ENCODE peak calls at places on chromosome 1, in four cellular contexts. D is epithelial cell of prostate, A is lung, J is GM23338. N is an unnamed sample.

GRCh38 chr1:235093013-235093618 is 35.5 kb downstream of the TOMM20 start:
- DNase-seq in A (no peak), D (no peak), J (peak; percentile 85), N (peak; percentile 68)

GRCh38 chr1:162756523-162756922 is 34.0 kb upstream of the HSD17B7 start:
- DNase-seq in J (no peak), D (peak; percentile 14), A (no peak), N (no peak)

GRCh38 chr1:52904590-52905375 is 16.8 kb downstream of the ECHDC2 start:
- DNase-seq in D (no peak), A (no peak), J (peak; percentile 87), N (no peak)

GRCh38 chr1:246602194-246602593 is 35.9 kb downstream of the CNST start:
- DNase-seq in J (no peak), D (no peak), A (no peak), N (no peak)

GRCh38 chr1:164721037-164721496 is 162.1 kb downstream of the PBX1 start:
- DNase-seq in A (no peak), J (no peak), D (no peak), N (no peak)

GRCh38 chr1:53725238-53725689 is 13.7 kb downstream of the GLIS1 start:
- DNase-seq in A (no peak), D (no peak), J (peak; percentile 86), N (no peak)

GRCh38 chr1:212825798-212826452 is 21.5 kb downstream of the SPATA45 start:
- DNase-seq in A (no peak), J (no peak), D (no peak), N (no peak)

GRCh38 chr1:231376875-231377549 is 38.9 kb downstream of the SPRTN start:
- DNase-seq in J (no peak), A (no peak), D (no peak), N (no peak)

GRCh38 chr1:223876643-223877042 is 30.9 kb upstream of the TP53BP2 start:
- DNase-seq in J (no peak), D (no peak), A (no peak), N (no peak)

GRCh38 chr1:10973552-10973951 is 38.9 kb upstream of the TARDBP start:
- DNase-seq in J (peak; percentile 67), A (no peak), D (no peak), N (no peak)

GRCh38 chr1:6033986-6034749 is 11.5 kb upstream of the KCNAB2 start:
- DNase-seq in A (peak; percentile 47), D (no peak), J (peak; percentile 84), N (peak; percentile 45)

GRCh38 chr1:167922023-167922422 is 8.1 kb upstream of the ADCY10 start:
- DNase-seq in J (no peak), D (no peak), A (no peak), N (no peak)

GRCh38 chr1:206895320-206895719 is 1.9 kb upstream of the IL24 start:
- DNase-seq in D (peak; percentile 95), J (no peak), A (no peak), N (no peak)

GRCh38 chr1:20603473-20604464 is 14.9 kb downstream of the CDA start:
- DNase-seq in A (no peak), D (peak; percentile 90), J (no peak), N (no peak)

GRCh38 chr1:151510020-151510405 is 1.2 kb upstream of the CGN start:
- DNase-seq in J (peak; percentile 83), A (no peak), D (no peak), N (peak; percentile 86)

GRCh38 chr1:23522244-23523013 is 8.6 kb downstream of the E2F2 start:
- DNase-seq in D (no peak), A (no peak), J (no peak), N (no peak)

DNA sequence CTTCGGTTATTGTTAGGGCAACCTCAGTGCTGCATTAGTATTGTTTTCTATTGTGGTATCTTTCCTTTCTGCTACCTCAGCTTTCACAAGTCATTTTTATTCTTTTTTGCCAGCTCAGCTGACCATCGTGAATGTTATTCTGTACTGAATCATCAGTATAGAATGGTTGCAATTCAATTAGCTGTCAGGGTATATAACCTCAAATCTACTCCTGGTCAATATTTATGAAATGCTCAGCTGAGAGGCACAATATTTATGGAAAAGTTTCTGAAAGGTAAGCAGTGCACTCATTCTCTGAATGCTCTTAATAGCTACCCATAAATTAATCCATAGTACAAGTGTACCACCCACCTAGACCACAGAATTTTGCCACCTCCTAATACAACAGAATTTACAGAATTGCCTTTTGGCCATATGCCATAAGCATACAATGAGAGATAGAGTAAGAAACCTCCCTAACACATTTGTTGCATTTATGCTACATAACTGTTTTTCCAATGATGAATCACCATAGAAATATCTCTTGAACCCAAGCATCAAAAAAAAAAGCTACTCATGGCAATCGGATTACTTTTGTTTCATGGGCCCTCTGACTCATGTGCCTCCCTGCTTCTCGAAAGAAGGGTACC is 732.6 kb upstream of the CHRM3 start:
- DNase-seq in D (no peak), J (no peak), A (no peak), N (no peak)
- H3K27ac ChIP-seq in D (no peak overlapping the region), J (no peak overlapping the region), A (no peak overlapping the region), N (no peak overlapping the region)

GRCh38 chr1:93692001-93692400 is 10.4 kb upstream of the BCAR3 start:
- DNase-seq in D (no peak), J (no peak), A (no peak), N (no peak)

GRCh38 chr1:93694833-93695232 is 13.2 kb upstream of the BCAR3 start:
- DNase-seq in D (no peak), A (no peak), J (peak; percentile 33), N (no peak)

GRCh38 chr1:93694039-93694438 is 12.4 kb upstream of the BCAR3 start:
- DNase-seq in D (no peak), A (no peak), J (no peak), N (no peak)

GRCh38 chr1:93692451-93692861 is 10.8 kb upstream of the BCAR3 start:
- DNase-seq in D (no peak), J (no peak), A (no peak), N (no peak)

DNA sequence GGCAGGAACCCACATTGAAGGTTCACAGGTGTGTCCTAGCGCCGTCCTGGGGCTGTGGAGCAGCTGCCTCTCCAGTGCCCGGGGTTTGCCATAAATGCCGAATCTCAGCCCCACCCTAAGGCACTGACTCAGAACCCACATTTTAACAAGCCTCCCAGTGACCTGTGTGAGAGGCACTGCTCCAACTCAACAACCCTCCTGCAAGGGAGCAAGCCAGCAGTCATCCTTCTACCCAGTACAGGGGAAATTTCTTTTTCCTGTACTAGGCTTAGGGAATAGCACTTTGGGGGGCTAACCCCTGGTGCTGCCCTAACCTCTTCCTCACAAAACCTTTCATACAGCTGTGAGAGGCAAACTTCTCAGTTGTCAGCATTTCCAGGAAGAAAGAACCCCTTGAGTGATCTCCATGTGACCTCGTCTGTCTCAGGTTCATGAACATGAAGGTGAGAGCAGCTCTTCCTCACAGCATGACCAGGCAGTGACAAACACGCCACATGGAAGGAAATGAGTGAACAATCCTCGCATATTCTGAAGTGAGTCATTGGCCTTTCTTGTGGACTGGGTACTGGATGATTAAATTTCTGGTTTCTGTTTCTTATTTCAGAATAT is 11.4 kb upstream of the BCAR3 start:
- DNase-seq in A (no peak), D (peak; percentile 97), J (no peak), N (peak; percentile 50)
- H3K27ac ChIP-seq in A (no peak overlapping the region), D (peak overlapping the region; percentile 100), J (no peak overlapping the region), N (no peak overlapping the region)

DNA sequence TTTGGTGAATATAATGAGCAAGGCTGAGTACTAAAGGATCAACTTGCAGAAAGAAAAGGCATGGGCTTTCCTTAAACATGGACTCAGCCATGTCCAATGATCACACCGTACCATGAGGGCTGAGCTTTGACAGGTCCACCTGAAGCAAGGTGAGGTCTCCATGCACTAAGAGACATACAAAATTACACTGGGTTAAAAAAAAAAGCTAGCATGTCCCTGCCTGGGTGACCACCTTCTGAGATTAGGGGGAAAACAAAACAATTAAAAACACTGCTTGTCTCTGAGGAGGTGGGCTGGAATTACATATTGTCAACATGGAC is 22.7 kb downstream of the DUSP10 start:
- DNase-seq in J (no peak), D (no peak), A (no peak), N (no peak)
- H3K27ac ChIP-seq in J (no peak overlapping the region), D (no peak overlapping the region), A (no peak overlapping the region), N (no peak overlapping the region)

DNA sequence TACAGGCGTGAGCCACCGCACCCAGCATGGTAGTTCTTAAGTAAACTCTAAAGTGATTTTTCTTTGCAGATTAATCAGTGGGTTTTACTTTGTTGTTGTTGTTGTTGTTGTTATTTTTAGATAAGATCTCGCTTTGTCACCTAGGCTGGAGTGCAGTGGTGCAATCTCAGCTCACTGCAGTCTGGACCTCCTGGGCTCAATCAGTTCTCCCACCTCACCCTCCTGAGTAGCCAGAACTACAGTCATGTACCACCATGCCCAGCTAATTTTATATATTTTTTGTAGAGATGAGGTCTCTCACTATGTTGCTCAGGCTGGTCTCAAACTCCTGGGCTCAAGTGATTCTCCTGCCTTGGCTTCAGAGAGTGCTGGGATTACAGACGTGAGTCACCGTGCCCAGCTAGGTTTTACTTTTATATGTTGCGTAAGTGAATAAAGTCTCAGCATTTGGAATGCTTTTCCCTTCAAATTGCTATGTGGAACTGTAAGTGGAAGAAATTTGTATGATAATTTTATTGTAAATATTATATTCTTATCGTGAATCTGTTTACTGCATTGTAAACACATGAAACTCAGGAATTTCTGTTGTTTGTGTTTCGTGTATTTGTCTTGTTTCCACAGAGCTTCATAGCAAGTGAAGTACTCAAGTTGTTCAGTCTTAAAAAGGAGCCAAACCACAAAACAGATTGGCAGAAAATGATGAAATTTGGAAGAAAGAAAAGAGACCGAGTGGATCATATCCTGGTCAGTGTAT is 56.2 kb upstream of the QSOX1 start:
- DNase-seq in J (no peak), A (no peak), D (no peak), N (no peak)
- H3K27ac ChIP-seq in J (no peak overlapping the region), A (no peak overlapping the region), D (peak overlapping the region; percentile 21), N (no peak overlapping the region)

GRCh38 chr1:51551848-51552296 is 32.8 kb upstream of the EPS15 start:
- DNase-seq in J (no peak), D (no peak), A (no peak), N (no peak)
- H3K27ac ChIP-seq in J (no peak overlapping the region), D (peak overlapping the region; percentile 3), A (no peak overlapping the region), N (no peak overlapping the region)

DNA sequence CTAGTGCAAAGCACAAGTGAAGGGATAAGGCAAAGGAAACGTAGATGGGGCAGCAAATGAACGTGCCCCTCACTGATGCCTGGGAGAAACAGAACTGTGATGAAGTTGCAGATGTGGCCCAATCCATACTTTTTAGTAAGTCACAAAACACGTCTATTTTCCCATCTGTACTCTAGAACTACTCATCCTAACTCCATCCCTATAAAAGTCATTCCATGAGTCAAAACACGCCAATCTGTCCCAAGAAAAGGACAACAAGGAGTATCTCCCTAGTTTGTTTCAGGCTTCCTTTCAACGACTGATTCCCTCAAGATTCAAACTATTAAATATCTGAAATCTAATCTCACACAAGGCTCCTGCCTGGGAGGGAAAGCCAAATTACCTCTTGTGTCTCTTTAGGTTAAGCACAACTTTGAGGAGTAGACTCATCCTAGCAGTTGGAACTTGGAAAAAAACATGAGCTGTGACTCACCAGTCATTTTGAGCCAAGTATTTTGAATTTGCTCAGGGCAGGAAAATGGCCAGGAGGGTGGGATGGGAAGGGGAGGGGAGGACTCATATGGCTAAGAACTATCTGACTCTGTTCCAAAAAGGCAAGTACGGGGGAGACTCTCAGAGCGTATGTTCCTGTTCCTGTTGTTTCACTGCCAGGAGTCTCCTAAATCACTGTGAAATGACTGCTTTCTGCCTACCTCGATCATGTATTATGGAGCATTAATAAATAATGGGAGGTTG is 214.5 kb upstream of the CAMK1G start:
- DNase-seq in D (no peak), J (no peak), A (no peak), N (no peak)
- H3K27ac ChIP-seq in D (peak overlapping the region; percentile 99), J (no peak overlapping the region), A (no peak overlapping the region), N (no peak overlapping the region)

N was measured in colonic mucosa.